ENCODE peak calls at places on chromosome X, in ten cellular contexts. T is uterus, O is BE2C, W is brain microvascular endothelial cell, U is fibroblast of lung, I is A673, R is IMR-90, V is right lobe of liver, L is stomach, K is bronchial epithelial cell. S is an unnamed sample. For H3K27me3, the result is how much of the 10 kb centered on the place peaks cover.

GRCh38 chrX:13750204-13750603 is 15.7 kb downstream of the OFD1 start:
- DNase-seq in W (peak), L (no peak), I (peak), O (peak), U (peak), R (peak), T (no peak), V (no peak), K (peak), S (no peak)

GRCh38 chrX:118694628-118695027 is 32.8 kb upstream of the IL13RA1 start:
- DNase-seq in L (no peak), U (no peak), T (no peak), I (peak), V (no peak), O (no peak), R (no peak), W (no peak), K (no peak), S (no peak)

GRCh38 chrX:119482497-119483480 is 14.5 kb downstream of the SLC25A5 start:
- DNase-seq in T (peak), R (peak), O (peak), W (peak), I (peak), U (peak), V (peak), K (peak), L (peak), S (peak)

GRCh38 chrX:124736553-124737240 is 390.3 kb downstream of the SH2D1A start:
- DNase-seq in T (no peak), L (no peak), V (no peak), I (no peak), R (no peak), K (no peak), O (no peak), W (no peak), U (no peak), S (no peak)

GRCh38 chrX:30905325-30905724 is 16.3 kb upstream of the TAB3 start:
- DNase-seq in U (no peak), I (no peak), V (no peak), R (no peak), W (no peak), O (no peak), L (no peak), T (no peak), K (no peak), S (no peak)

GRCh38 chrX:73206366-73206765 is 8.3 kb downstream of the NAP1L2 start:
- DNase-seq in U (no peak), R (no peak), O (no peak), K (no peak), W (no peak), L (no peak), T (no peak), V (no peak), I (no peak), S (no peak)

GRCh38 chrX:115898382-115899001 is 272.1 kb upstream of the AGTR2 start:
- DNase-seq in I (peak), L (peak), U (no peak), V (peak), T (peak), W (no peak), O (peak), R (peak), K (no peak), S (no peak)

GRCh38 chrX:8033175-8033574 is 106.0 kb upstream of the PNPLA4 start:
- DNase-seq in L (no peak), O (no peak), W (no peak), T (no peak), I (no peak), R (no peak), K (no peak), U (no peak), V (no peak), S (no peak)

GRCh38 chrX:110853610-110854009 is 58.0 kb upstream of the CHRDL1 start:
- DNase-seq in I (peak), T (no peak), K (peak), W (no peak), V (no peak), O (no peak), L (no peak), R (no peak), U (peak), S (peak)

GRCh38 chrX:39377171-39377570 is 575.9 kb downstream of the MID1IP1 start:
- DNase-seq in U (no peak), T (no peak), R (no peak), L (no peak), W (no peak), K (no peak), O (peak), I (no peak), V (no peak), S (no peak)

GRCh38 chrX:133390647-133391046 is 24.6 kb downstream of the GPC4 start:
- DNase-seq in T (no peak), O (no peak), L (peak), W (no peak), U (peak), V (no peak), K (no peak), R (no peak), I (no peak), S (no peak)

GRCh38 chrX:80648023-80648422 is 161.7 kb downstream of the BRWD3 start:
- DNase-seq in R (no peak), O (no peak), T (no peak), U (peak), W (no peak), I (peak), L (no peak), K (peak), V (no peak), S (peak)

GRCh38 chrX:134600714-134601113 is 57.6 kb downstream of the PLAC1 start:
- DNase-seq in U (peak), V (no peak), R (peak), I (no peak), O (no peak), T (no peak), K (peak), L (no peak), W (no peak), S (no peak)

GRCh38 chrX:46637937-46638336 is 64.4 kb downstream of the CHST7 start:
- DNase-seq in I (no peak), W (no peak), T (no peak), V (no peak), L (no peak), R (peak), O (no peak), K (peak), U (no peak), S (no peak)

GRCh38 chrX:20060961-20061868 is 55.5 kb downstream of the MAP7D2 start:
- DNase-seq in T (no peak), O (no peak), W (no peak), U (no peak), I (no peak), K (no peak), V (no peak), R (no peak), L (no peak), S (no peak)

GRCh38 chrX:23820235-23820782 is 37.3 kb downstream of the SAT1 start:
- DNase-seq in T (no peak), V (no peak), W (no peak), K (peak), U (no peak), L (no peak), I (no peak), O (no peak), R (no peak), S (no peak)

GRCh38 chrX:44244008-44244407 is 99.5 kb downstream of the EFHC2 start:
- DNase-seq in K (peak), W (peak), T (no peak), R (peak), V (no peak), L (no peak), U (peak), I (peak), O (no peak), S (no peak)

GRCh38 chrX:53686151-53686885 is at the start of gene HUWE1:
- DNase-seq in O (peak), L (peak), R (peak), K (peak), T (peak), W (peak), V (peak), U (peak), I (peak), S (peak)

GRCh38 chrX:22097295-22097694 is 65.2 kb downstream of the PHEX start:
- DNase-seq in V (no peak), L (no peak), U (peak), O (no peak), R (peak), K (peak), T (peak), W (no peak), I (no peak), S (no peak)

GRCh38 chrX:87516716-87517115 is 886 bp upstream of the KLHL4 start:
- DNase-seq in R (peak), W (peak), O (no peak), I (no peak), K (peak), V (no peak), T (no peak), L (no peak), U (peak), S (no peak)

GRCh38 chrX:3522016-3522690 is 175.7 kb upstream of the MXRA5 start:
- DNase-seq in R (peak), O (no peak), L (no peak), I (no peak), T (no peak), K (no peak), V (no peak), U (peak), W (peak), S (no peak)

GRCh38 chrX:45743081-45743533 is 542.4 kb upstream of the DIPK2B start:
- DNase-seq in R (peak), L (no peak), T (no peak), W (peak), K (peak), I (peak), O (no peak), U (peak), V (no peak), S (no peak)

GRCh38 chrX:23756165-23756564 is 13.1 kb upstream of the ACOT9 start:
- DNase-seq in W (peak), T (peak), V (peak), K (peak), O (peak), U (peak), I (peak), L (peak), R (peak), S (peak)

GRCh38 chrX:70449457-70449966 is 4.9 kb downstream of the DLG3 start:
- DNase-seq in W (no peak), O (no peak), I (no peak), V (no peak), K (no peak), R (no peak), U (no peak), T (no peak), L (no peak), S (no peak)

GRCh38 chrX:100924370-100924769 is 4.3 kb downstream of the XKRX start:
- DNase-seq in O (no peak), W (no peak), R (no peak), U (no peak), K (no peak), T (no peak), I (no peak), V (no peak), L (no peak), S (no peak)

GRCh38 chrX:118823263-118824172 is at the start of gene ZCCHC12:
- DNase-seq in T (peak), K (peak), O (peak), W (peak), R (peak), L (peak), U (peak), I (peak), V (peak), S (peak)

GRCh38 chrX:45198301-45198700 is 2.4 kb downstream of the DIPK2B start:
- DNase-seq in U (no peak), I (no peak), R (no peak), O (no peak), W (no peak), L (no peak), V (no peak), K (no peak), T (no peak), S (no peak)

GRCh38 chrX:109911046-109911445 is 91.9 kb upstream of the TMEM164 start:
- DNase-seq in V (no peak), U (peak), K (no peak), O (no peak), R (no peak), T (no peak), I (no peak), W (no peak), L (no peak), S (no peak)

GRCh38 chrX:120664081-120664480 is 34.2 kb upstream of the C1GALT1C1 start:
- DNase-seq in O (no peak), K (peak), I (peak), W (no peak), L (no peak), T (no peak), R (peak), V (no peak), U (peak), S (no peak)

GRCh38 chrX:28278236-28278635 is 297.0 kb upstream of the DCAF8L1 start:
- DNase-seq in R (no peak), O (no peak), T (no peak), I (no peak), K (no peak), L (no peak), W (peak), V (no peak), U (peak), S (no peak)

GRCh38 chrX:68072016-68072415 is 361.3 kb downstream of the OPHN1 start:
- DNase-seq in K (peak), L (no peak), V (no peak), O (no peak), U (peak), T (no peak), I (peak), R (peak), W (peak), S (no peak)

GRCh38 chrX:63686878-63687714 is 97.9 kb downstream of the ARHGEF9 start:
- DNase-seq in R (peak), U (peak), V (no peak), T (no peak), O (peak), W (peak), I (peak), L (no peak), K (peak), S (no peak)

GRCh38 chrX:150700107-150700506 is 6.9 kb downstream of the MTMR1 start:
- DNase-seq in T (no peak), W (no peak), U (no peak), I (no peak), O (no peak), K (no peak), L (no peak), R (no peak), V (no peak), S (no peak)

GRCh38 chrX:130393451-130394074 is 8.1 kb upstream of the GPR119 start:
- DNase-seq in O (peak), L (peak), U (peak), I (peak), K (peak), W (peak), V (peak), R (peak), T (no peak), S (peak)

GRCh38 chrX:19811807-19812604 is 75.4 kb downstream of the SH3KBP1 start:
- DNase-seq in O (no peak), L (no peak), U (peak), R (peak), V (no peak), K (no peak), W (peak), T (no peak), I (no peak), S (no peak)

GRCh38 chrX:123422875-123423274 is 238.8 kb downstream of the GRIA3 start:
- DNase-seq in V (no peak), W (peak), I (peak), L (no peak), U (peak), O (peak), K (peak), R (peak), T (no peak), S (peak)

GRCh38 chrX:70434914-70435586 is 9.6 kb upstream of the DLG3 start:
- DNase-seq in L (peak), U (peak), W (no peak), I (no peak), V (no peak), K (no peak), R (peak), T (peak), O (no peak), S (peak)

DNA sequence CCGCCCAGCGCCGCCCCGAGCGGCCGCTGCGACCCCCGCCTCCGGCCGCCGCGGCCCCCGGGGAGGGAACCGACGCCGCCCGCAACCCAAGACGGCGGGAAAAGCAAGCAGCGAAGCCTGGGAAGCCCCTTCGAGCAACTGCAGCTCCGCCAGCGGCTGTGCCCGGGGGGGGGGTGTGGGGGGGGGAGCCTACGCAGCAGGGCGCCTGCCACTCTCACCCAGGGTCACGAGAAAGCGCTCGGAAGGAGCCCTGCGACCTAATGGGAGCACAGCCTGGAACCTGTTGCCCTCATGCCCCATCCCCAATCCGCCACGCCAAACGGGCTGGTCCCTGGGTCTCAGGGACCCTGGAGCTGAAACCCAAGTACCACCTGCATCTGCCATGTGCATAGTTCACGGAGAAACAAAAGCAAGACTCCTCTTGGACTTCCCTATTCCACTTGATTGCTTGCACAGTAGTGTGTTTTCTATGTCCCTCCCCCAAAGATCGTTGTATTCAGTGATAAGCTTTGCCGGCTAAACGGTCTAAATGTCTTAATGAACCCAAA is 318 bp upstream of the GAB3 start:
- DNase-seq in T (no peak), L (no peak), W (no peak), O (no peak), K (no peak), V (no peak), I (no peak), U (no peak), R (no peak), S (peak)
- H3K27me3 ChIP-seq in T (under half), L (under half), W (under half), O (under half), K (under half), V (under half), I (under half), U (under half), R (under half), S (under half)

DNA sequence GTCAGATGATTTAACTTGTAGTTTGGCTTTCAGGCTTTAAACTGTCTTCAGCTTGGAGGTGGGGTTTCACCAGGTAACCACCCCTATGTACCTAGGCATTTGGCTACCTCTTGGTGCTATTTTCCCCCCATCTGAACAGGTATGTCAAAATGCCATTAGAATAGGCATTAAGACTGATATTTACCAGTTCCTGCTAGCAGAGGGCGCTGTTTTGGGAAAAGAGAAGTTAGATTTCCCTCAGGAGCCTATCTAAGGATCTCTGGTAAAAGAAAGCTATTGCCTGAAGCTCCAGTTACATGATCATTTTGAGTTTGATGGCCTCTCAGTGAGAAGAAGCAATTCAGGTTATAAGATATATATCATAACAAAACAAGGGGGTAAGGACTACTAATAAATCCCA is 879.1 kb downstream of the SH3BGRL start:
- DNase-seq in R (no peak), L (no peak), I (no peak), K (no peak), V (no peak), U (no peak), O (no peak), W (no peak), T (no peak), S (peak)
- TF ChIP-seq CTCF in R (no peak), L (no peak), I (peak), K (no peak), V (peak), U (no peak), O (no peak), W (no peak), T (no peak), S (no peak)

DNA sequence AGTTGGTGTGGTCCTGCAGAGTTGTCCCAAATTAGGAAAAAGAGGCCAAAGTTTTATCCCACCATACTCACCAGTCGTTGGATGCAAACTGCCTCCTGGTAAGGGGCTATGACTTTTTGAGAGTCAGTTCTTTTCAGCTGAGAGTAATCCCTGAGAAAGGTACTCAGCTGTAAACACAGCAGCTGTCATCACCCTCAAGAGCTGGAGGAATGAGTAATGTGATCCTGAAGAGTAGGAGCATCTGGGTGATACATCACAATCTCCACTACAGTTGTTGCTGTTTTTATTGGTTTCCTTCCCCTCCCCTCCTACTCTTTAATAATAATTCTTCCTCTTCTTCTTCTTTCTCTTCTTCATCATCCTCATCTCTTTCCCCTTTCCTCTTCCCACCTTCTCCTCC is 5.7 kb downstream of the MAGEE1 start:
- DNase-seq in R (no peak), O (no peak), V (no peak), I (no peak), W (no peak), T (no peak), K (peak), U (no peak), L (no peak), S (no peak)
- H3K27me3 ChIP-seq in R (under half), O (under half), V (under half), I (under half), W (under half), T (under half), K (under half), U (under half), L (under half), S (under half)

GRCh38 chrX:102129473-102129872 is 4.0 kb downstream of the TCEAL2 start:
- DNase-seq in L (no peak), V (no peak), K (peak), T (no peak), R (peak), W (no peak), U (peak), I (peak), O (no peak), S (no peak)
- TF ChIP-seq CTCF in L (no peak), V (peak), K (no peak), T (peak), R (peak), W (peak), U (peak), I (peak), O (peak), S (no peak)

GRCh38 chrX:135914404-135914803 is 20.9 kb downstream of the SAGE1 start:
- DNase-seq in W (no peak), R (no peak), I (no peak), K (no peak), U (no peak), L (no peak), O (no peak), V (no peak), T (no peak), S (no peak)
- H3K27me3 ChIP-seq in W (under half), R (under half), I (under half), K (under half), U (under half), L (under half), O (under half), V (under half), T (under half), S (under half)